ENCODE peak calls at places on chromosomes 11 and 22, in eight cellular contexts. One of them, this sample, is unnamed.

GRCh38 chr11:47004595-47005033 is 68.1 kb downstream of the CSTPP1 start:
- DNase-seq in dorsolateral prefrontal cortex: peak
- DNase-seq in RWPE1: no peak
- DNase-seq in AG04450: peak
- DNase-seq in kidney epithelial cell: peak
- DNase-seq in suprapubic skin: peak
- DNase-seq in ovary: peak
- DNase-seq in cardiac fibroblast: peak
- DNase-seq in this sample: peak

GRCh38 chr11:15967166-15967565 is 389.2 kb downstream of the SOX6 start:
- DNase-seq in dorsolateral prefrontal cortex: no peak
- DNase-seq in RWPE1: peak
- DNase-seq in AG04450: no peak
- DNase-seq in kidney epithelial cell: no peak
- DNase-seq in suprapubic skin: no peak
- DNase-seq in ovary: no peak
- DNase-seq in cardiac fibroblast: peak
- DNase-seq in this sample: no peak

GRCh38 chr11:70543611-70544010 is 145.3 kb downstream of the CTTN start:
- DNase-seq in dorsolateral prefrontal cortex: no peak
- DNase-seq in RWPE1: no peak
- DNase-seq in AG04450: no peak
- DNase-seq in kidney epithelial cell: no peak
- DNase-seq in suprapubic skin: no peak
- DNase-seq in ovary: no peak
- DNase-seq in cardiac fibroblast: no peak
- DNase-seq in this sample: no peak

GRCh38 chr11:84012171-84012826 is 726.1 kb upstream of the CCDC90B start:
- DNase-seq in dorsolateral prefrontal cortex: no peak
- DNase-seq in RWPE1: no peak
- DNase-seq in AG04450: no peak
- DNase-seq in kidney epithelial cell: no peak
- DNase-seq in suprapubic skin: no peak
- DNase-seq in ovary: no peak
- DNase-seq in cardiac fibroblast: no peak
- DNase-seq in this sample: no peak

GRCh38 chr22:38957046-38957770 is at the start of gene APOBEC3A:
- DNase-seq in dorsolateral prefrontal cortex: peak
- DNase-seq in RWPE1: peak
- DNase-seq in AG04450: no peak
- DNase-seq in kidney epithelial cell: no peak
- DNase-seq in suprapubic skin: no peak
- DNase-seq in ovary: no peak
- DNase-seq in cardiac fibroblast: no peak
- DNase-seq in this sample: no peak

GRCh38 chr22:31049815-31050420 is 31.2 kb upstream of the SMTN start:
- DNase-seq in dorsolateral prefrontal cortex: no peak
- DNase-seq in RWPE1: no peak
- DNase-seq in AG04450: no peak
- DNase-seq in kidney epithelial cell: no peak
- DNase-seq in suprapubic skin: no peak
- DNase-seq in ovary: no peak
- DNase-seq in cardiac fibroblast: peak
- DNase-seq in this sample: no peak

GRCh38 chr11:15073361-15074205 is at the start of gene CALCB:
- DNase-seq in dorsolateral prefrontal cortex: peak
- DNase-seq in RWPE1: peak
- DNase-seq in AG04450: no peak
- DNase-seq in kidney epithelial cell: no peak
- DNase-seq in suprapubic skin: no peak
- DNase-seq in ovary: no peak
- DNase-seq in cardiac fibroblast: peak
- DNase-seq in this sample: no peak

GRCh38 chr22:23833017-23833795 is 5.6 kb downstream of the DERL3 start:
- DNase-seq in dorsolateral prefrontal cortex: no peak
- DNase-seq in RWPE1: no peak
- DNase-seq in AG04450: no peak
- DNase-seq in kidney epithelial cell: no peak
- DNase-seq in suprapubic skin: peak
- DNase-seq in ovary: no peak
- DNase-seq in cardiac fibroblast: no peak
- DNase-seq in this sample: no peak

GRCh38 chr11:12089473-12089872 is 20.9 kb upstream of the MICAL2 start:
- DNase-seq in dorsolateral prefrontal cortex: no peak
- DNase-seq in RWPE1: no peak
- DNase-seq in AG04450: no peak
- DNase-seq in kidney epithelial cell: no peak
- DNase-seq in suprapubic skin: peak
- DNase-seq in ovary: no peak
- DNase-seq in cardiac fibroblast: peak
- DNase-seq in this sample: no peak

GRCh38 chr11:72781313-72782080 is 12.3 kb downstream of the STARD10 start:
- DNase-seq in dorsolateral prefrontal cortex: no peak
- DNase-seq in RWPE1: peak
- DNase-seq in AG04450: no peak
- DNase-seq in kidney epithelial cell: no peak
- DNase-seq in suprapubic skin: no peak
- DNase-seq in ovary: peak
- DNase-seq in cardiac fibroblast: no peak
- DNase-seq in this sample: no peak

GRCh38 chr11:13119928-13120520 is 110.9 kb downstream of the RASSF10 start:
- DNase-seq in dorsolateral prefrontal cortex: no peak
- DNase-seq in RWPE1: no peak
- DNase-seq in AG04450: no peak
- DNase-seq in kidney epithelial cell: no peak
- DNase-seq in suprapubic skin: no peak
- DNase-seq in ovary: no peak
- DNase-seq in cardiac fibroblast: no peak
- DNase-seq in this sample: no peak

GRCh38 chr11:17931595-17931994 is 81.3 kb downstream of the SERGEF start:
- DNase-seq in dorsolateral prefrontal cortex: no peak
- DNase-seq in RWPE1: no peak
- DNase-seq in AG04450: no peak
- DNase-seq in kidney epithelial cell: no peak
- DNase-seq in suprapubic skin: no peak
- DNase-seq in ovary: no peak
- DNase-seq in cardiac fibroblast: no peak
- DNase-seq in this sample: peak

GRCh38 chr11:124113890-124114289 is 1.4 kb upstream of the VWA5A start:
- DNase-seq in dorsolateral prefrontal cortex: no peak
- DNase-seq in RWPE1: no peak
- DNase-seq in AG04450: no peak
- DNase-seq in kidney epithelial cell: no peak
- DNase-seq in suprapubic skin: no peak
- DNase-seq in ovary: no peak
- DNase-seq in cardiac fibroblast: no peak
- DNase-seq in this sample: no peak

GRCh38 chr22:33922268-33922667 is 2.0 kb upstream of the LARGE1 start:
- DNase-seq in dorsolateral prefrontal cortex: no peak
- DNase-seq in RWPE1: no peak
- DNase-seq in AG04450: no peak
- DNase-seq in kidney epithelial cell: no peak
- DNase-seq in suprapubic skin: peak
- DNase-seq in ovary: peak
- DNase-seq in cardiac fibroblast: peak
- DNase-seq in this sample: no peak

GRCh38 chr11:124893781-124894401 is 3.8 kb downstream of the ROBO4 start:
- DNase-seq in dorsolateral prefrontal cortex: no peak
- DNase-seq in RWPE1: no peak
- DNase-seq in AG04450: no peak
- DNase-seq in kidney epithelial cell: no peak
- DNase-seq in suprapubic skin: no peak
- DNase-seq in ovary: no peak
- DNase-seq in cardiac fibroblast: no peak
- DNase-seq in this sample: no peak

GRCh38 chr11:12126352-12127019 is 16.1 kb downstream of the MICAL2 start:
- DNase-seq in dorsolateral prefrontal cortex: no peak
- DNase-seq in RWPE1: peak
- DNase-seq in AG04450: no peak
- DNase-seq in kidney epithelial cell: peak
- DNase-seq in suprapubic skin: no peak
- DNase-seq in ovary: no peak
- DNase-seq in cardiac fibroblast: peak
- DNase-seq in this sample: no peak

GRCh38 chr11:90250970-90251369 is 28.1 kb upstream of the CHORDC1 start:
- DNase-seq in dorsolateral prefrontal cortex: no peak
- DNase-seq in RWPE1: no peak
- DNase-seq in AG04450: no peak
- DNase-seq in kidney epithelial cell: no peak
- DNase-seq in suprapubic skin: no peak
- DNase-seq in ovary: no peak
- DNase-seq in cardiac fibroblast: no peak
- DNase-seq in this sample: no peak

GRCh38 chr11:87878373-87878779 is 296.9 kb downstream of the RAB38 start:
- DNase-seq in dorsolateral prefrontal cortex: no peak
- DNase-seq in RWPE1: peak
- DNase-seq in AG04450: peak
- DNase-seq in kidney epithelial cell: peak
- DNase-seq in suprapubic skin: no peak
- DNase-seq in ovary: no peak
- DNase-seq in cardiac fibroblast: peak
- DNase-seq in this sample: peak
- TF ChIP-seq CTCF in dorsolateral prefrontal cortex: peak
- TF ChIP-seq CTCF in RWPE1: peak
- TF ChIP-seq CTCF in AG04450: peak
- TF ChIP-seq CTCF in kidney epithelial cell: peak
- TF ChIP-seq CTCF in suprapubic skin: peak
- TF ChIP-seq CTCF in ovary: no peak
- TF ChIP-seq CTCF in cardiac fibroblast: peak
- TF ChIP-seq CTCF in this sample: peak

DNA sequence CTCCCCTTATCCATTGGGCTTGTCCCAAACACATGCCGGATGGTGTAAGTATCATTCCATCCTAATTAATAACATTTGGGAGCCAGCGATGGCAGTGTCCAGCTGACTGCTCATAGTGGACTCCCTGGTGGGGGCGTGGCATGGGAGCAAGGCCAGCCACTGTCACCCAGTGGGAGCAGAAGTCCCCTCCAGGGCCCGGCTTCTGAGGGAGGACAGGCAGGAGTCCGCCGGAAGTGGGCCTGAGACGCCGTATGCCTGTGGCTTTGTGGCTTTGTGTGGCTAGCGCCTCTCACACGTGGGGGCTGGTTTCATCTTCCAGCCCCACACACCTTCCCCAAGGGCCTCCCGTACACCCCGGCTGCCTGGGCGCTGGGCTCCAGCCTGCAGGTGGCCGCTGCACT is 124.5 kb downstream of the KCNQ1 start:
- DNase-seq in dorsolateral prefrontal cortex: peak
- DNase-seq in RWPE1: no peak
- DNase-seq in AG04450: no peak
- DNase-seq in kidney epithelial cell: no peak
- DNase-seq in suprapubic skin: peak
- DNase-seq in ovary: no peak
- DNase-seq in cardiac fibroblast: no peak
- DNase-seq in this sample: peak
- TF ChIP-seq CTCF in dorsolateral prefrontal cortex: no peak
- TF ChIP-seq CTCF in RWPE1: no peak
- TF ChIP-seq CTCF in AG04450: no peak
- TF ChIP-seq CTCF in kidney epithelial cell: no peak
- TF ChIP-seq CTCF in suprapubic skin: no peak
- TF ChIP-seq CTCF in ovary: no peak
- TF ChIP-seq CTCF in cardiac fibroblast: no peak
- TF ChIP-seq CTCF in this sample: no peak

GRCh38 chr22:48261706-48262105 is 1499.3 kb downstream of the TBC1D22A start:
- DNase-seq in dorsolateral prefrontal cortex: no peak
- DNase-seq in RWPE1: no peak
- DNase-seq in AG04450: no peak
- DNase-seq in kidney epithelial cell: no peak
- DNase-seq in suprapubic skin: peak
- DNase-seq in ovary: no peak
- DNase-seq in cardiac fibroblast: no peak
- DNase-seq in this sample: no peak
- TF ChIP-seq CTCF in dorsolateral prefrontal cortex: no peak
- TF ChIP-seq CTCF in RWPE1: no peak
- TF ChIP-seq CTCF in AG04450: no peak
- TF ChIP-seq CTCF in kidney epithelial cell: no peak
- TF ChIP-seq CTCF in suprapubic skin: no peak
- TF ChIP-seq CTCF in ovary: no peak
- TF ChIP-seq CTCF in cardiac fibroblast: no peak
- TF ChIP-seq CTCF in this sample: no peak

GRCh38 chr11:97428247-97428646 is 1038.4 kb downstream of the JRKL start:
- DNase-seq in dorsolateral prefrontal cortex: no peak
- DNase-seq in RWPE1: no peak
- DNase-seq in AG04450: no peak
- DNase-seq in kidney epithelial cell: no peak
- DNase-seq in suprapubic skin: no peak
- DNase-seq in ovary: no peak
- DNase-seq in cardiac fibroblast: no peak
- DNase-seq in this sample: no peak
- TF ChIP-seq CTCF in dorsolateral prefrontal cortex: no peak
- TF ChIP-seq CTCF in RWPE1: no peak
- TF ChIP-seq CTCF in AG04450: no peak
- TF ChIP-seq CTCF in kidney epithelial cell: no peak
- TF ChIP-seq CTCF in suprapubic skin: no peak
- TF ChIP-seq CTCF in ovary: no peak
- TF ChIP-seq CTCF in cardiac fibroblast: no peak
- TF ChIP-seq CTCF in this sample: no peak

GRCh38 chr11:128619540-128620305 is 32.4 kb upstream of the ETS1 start:
- DNase-seq in dorsolateral prefrontal cortex: no peak
- DNase-seq in RWPE1: no peak
- DNase-seq in AG04450: no peak
- DNase-seq in kidney epithelial cell: no peak
- DNase-seq in suprapubic skin: no peak
- DNase-seq in ovary: no peak
- DNase-seq in cardiac fibroblast: no peak
- DNase-seq in this sample: no peak

GRCh38 chr11:128621491-128622136 is 34.3 kb upstream of the ETS1 start:
- DNase-seq in dorsolateral prefrontal cortex: no peak
- DNase-seq in RWPE1: peak
- DNase-seq in AG04450: peak
- DNase-seq in kidney epithelial cell: peak
- DNase-seq in suprapubic skin: no peak
- DNase-seq in ovary: no peak
- DNase-seq in cardiac fibroblast: peak
- DNase-seq in this sample: peak

GRCh38 chr11:128622137-128622523 is 34.8 kb upstream of the ETS1 start:
- DNase-seq in dorsolateral prefrontal cortex: no peak
- DNase-seq in RWPE1: no peak
- DNase-seq in AG04450: no peak
- DNase-seq in kidney epithelial cell: no peak
- DNase-seq in suprapubic skin: no peak
- DNase-seq in ovary: no peak
- DNase-seq in cardiac fibroblast: no peak
- DNase-seq in this sample: no peak

GRCh38 chr11:128624269-128625170 is 37.2 kb upstream of the ETS1 start:
- DNase-seq in dorsolateral prefrontal cortex: no peak
- DNase-seq in RWPE1: no peak
- DNase-seq in AG04450: no peak
- DNase-seq in kidney epithelial cell: no peak
- DNase-seq in suprapubic skin: no peak
- DNase-seq in ovary: no peak
- DNase-seq in cardiac fibroblast: no peak
- DNase-seq in this sample: no peak

GRCh38 chr11:128620306-128621175 is 33.2 kb upstream of the ETS1 start:
- DNase-seq in dorsolateral prefrontal cortex: no peak
- DNase-seq in RWPE1: no peak
- DNase-seq in AG04450: no peak
- DNase-seq in kidney epithelial cell: no peak
- DNase-seq in suprapubic skin: no peak
- DNase-seq in ovary: no peak
- DNase-seq in cardiac fibroblast: peak
- DNase-seq in this sample: no peak
- TF ChIP-seq CTCF in dorsolateral prefrontal cortex: no peak
- TF ChIP-seq CTCF in RWPE1: no peak
- TF ChIP-seq CTCF in AG04450: no peak
- TF ChIP-seq CTCF in kidney epithelial cell: no peak
- TF ChIP-seq CTCF in suprapubic skin: no peak
- TF ChIP-seq CTCF in ovary: no peak
- TF ChIP-seq CTCF in cardiac fibroblast: no peak
- TF ChIP-seq CTCF in this sample: no peak

This sample was measured in AG09309.